ENCODE peak calls at places on chromosome 15, in eight cellular contexts. D is Panc1, M is fibroblast of mammary gland, Z is choroid plexus epithelial cell, E is body of pancreas, V is foreskin fibroblast, J is fibroblast of lung, Y is A549. F is an unnamed sample.

GRCh38 chr15:73572296-73572695 is 60.9 kb downstream of the NPTN start:
- DNase-seq in Z (no peak), J (no peak), D (no peak), V (no peak), M (no peak), E (no peak), Y (no peak), F (no peak)

GRCh38 chr15:27746556-27746955 is 352.6 kb downstream of the OCA2 start:
- DNase-seq in Z (no peak), E (no peak), M (no peak), D (no peak), V (no peak), Y (no peak), J (peak; percentile 51), F (no peak)

GRCh38 chr15:60673918-60674558 is 195.1 kb upstream of the ICE2 start:
- DNase-seq in J (peak; percentile 96), Z (peak; percentile 90), Y (peak; percentile 42), M (peak; percentile 98), E (peak; percentile 62), D (peak; percentile 10), V (peak; percentile 96), F (peak; percentile 90)

GRCh38 chr15:75195766-75196241 is 5.9 kb upstream of the C15orf39 start:
- DNase-seq in J (no peak), Y (no peak), E (peak; percentile 53), V (no peak), Z (no peak), D (no peak), M (no peak), F (no peak)

GRCh38 chr15:45386420-45386819 is 8.1 kb upstream of the GATM start:
- DNase-seq in E (peak; percentile 92), V (no peak), M (no peak), Y (no peak), D (no peak), Z (no peak), J (no peak), F (no peak)

GRCh38 chr15:48940508-48940907 is 23.2 kb downstream of the SHC4 start:
- DNase-seq in E (no peak), Y (no peak), Z (peak; percentile 95), D (no peak), V (peak; percentile 96), M (peak; percentile 100), J (peak; percentile 100), F (peak; percentile 93)

GRCh38 chr15:72127724-72128322 is 9.6 kb downstream of the SENP8 start:
- DNase-seq in Y (no peak), Z (no peak), J (no peak), D (no peak), E (no peak), M (no peak), V (no peak), F (no peak)

GRCh38 chr15:64233299-64233698 is 70.5 kb upstream of the PPIB start:
- DNase-seq in D (no peak), J (no peak), M (no peak), Z (no peak), E (no peak), Y (no peak), V (no peak), F (no peak)

GRCh38 chr15:38053786-38054185 is 119.3 kb downstream of the TMCO5A start:
- DNase-seq in Z (no peak), E (no peak), V (no peak), D (no peak), M (peak; percentile 67), Y (no peak), J (peak; percentile 10), F (no peak)

GRCh38 chr15:23750776-23751175 is 63.7 kb upstream of the NDN start:
- DNase-seq in M (no peak), Y (no peak), Z (no peak), D (no peak), J (no peak), V (no peak), E (peak; percentile 41), F (no peak)

GRCh38 chr15:59685737-59686297 is 3.3 kb downstream of the BNIP2 start:
- DNase-seq in E (no peak), M (peak; percentile 72), Z (peak; percentile 52), J (peak; percentile 56), Y (no peak), D (no peak), V (peak; percentile 82), F (peak; percentile 9)

GRCh38 chr15:94293411-94294402 is 62.3 kb downstream of the MCTP2 start:
- DNase-seq in Z (no peak), Y (no peak), D (no peak), V (no peak), E (peak; percentile 40), J (peak; percentile 36), M (no peak), F (no peak)

GRCh38 chr15:81091889-81092558 is 42.0 kb upstream of the CFAP161 start:
- DNase-seq in J (peak; percentile 95), D (peak; percentile 45), E (peak; percentile 75), Y (no peak), M (peak; percentile 98), Z (peak; percentile 98), V (peak; percentile 97), F (peak; percentile 79)

GRCh38 chr15:99727733-99728132 is 5.5 kb downstream of the LYSMD4 start:
- DNase-seq in E (no peak), Z (no peak), J (no peak), D (no peak), M (no peak), V (no peak), Y (no peak), F (no peak)

GRCh38 chr15:41182266-41182665 is 48.3 kb downstream of the EXD1 start:
- DNase-seq in Z (no peak), D (no peak), V (no peak), E (no peak), Y (no peak), J (no peak), M (no peak), F (no peak)

GRCh38 chr15:28184166-28184565 is 85.1 kb upstream of the OCA2 start:
- DNase-seq in V (peak; percentile 58), J (peak; percentile 29), Z (peak; percentile 30), Y (no peak), E (no peak), M (peak; percentile 31), D (no peak), F (peak; percentile 8)

GRCh38 chr15:81160312-81161214 is 26.5 kb downstream of the CFAP161 start:
- DNase-seq in E (no peak), J (peak; percentile 68), Z (peak; percentile 95), Y (no peak), D (no peak), M (peak; percentile 98), V (peak; percentile 98), F (peak; percentile 26)

GRCh38 chr15:81052046-81052445 is 51.3 kb downstream of the TLNRD1 start:
- DNase-seq in J (no peak), Z (no peak), M (no peak), D (no peak), E (no peak), Y (no peak), V (peak; percentile 8), F (no peak)

GRCh38 chr15:90037510-90037860 is 36.4 kb downstream of the ZNF710 start:
- DNase-seq in M (peak; percentile 58), V (peak; percentile 83), J (peak; percentile 70), E (no peak), Y (no peak), Z (peak; percentile 88), D (no peak), F (no peak)

GRCh38 chr15:69036856-69037255 is 22.4 kb downstream of the NOX5 start:
- DNase-seq in E (no peak), V (no peak), Z (no peak), J (no peak), Y (no peak), D (no peak), M (no peak), F (no peak)

GRCh38 chr15:23866832-23867231 is 179.7 kb upstream of the NDN start:
- DNase-seq in Y (peak; percentile 21), M (peak; percentile 6), V (no peak), J (no peak), E (peak; percentile 21), Z (no peak), D (no peak), F (no peak)

GRCh38 chr15:83207622-83208356 is at the start of gene HDGFL3:
- DNase-seq in Z (peak; percentile 66), Y (peak; percentile 67), J (peak; percentile 60), V (peak; percentile 79), E (peak; percentile 60), D (no peak), M (peak; percentile 38), F (no peak)

DNA sequence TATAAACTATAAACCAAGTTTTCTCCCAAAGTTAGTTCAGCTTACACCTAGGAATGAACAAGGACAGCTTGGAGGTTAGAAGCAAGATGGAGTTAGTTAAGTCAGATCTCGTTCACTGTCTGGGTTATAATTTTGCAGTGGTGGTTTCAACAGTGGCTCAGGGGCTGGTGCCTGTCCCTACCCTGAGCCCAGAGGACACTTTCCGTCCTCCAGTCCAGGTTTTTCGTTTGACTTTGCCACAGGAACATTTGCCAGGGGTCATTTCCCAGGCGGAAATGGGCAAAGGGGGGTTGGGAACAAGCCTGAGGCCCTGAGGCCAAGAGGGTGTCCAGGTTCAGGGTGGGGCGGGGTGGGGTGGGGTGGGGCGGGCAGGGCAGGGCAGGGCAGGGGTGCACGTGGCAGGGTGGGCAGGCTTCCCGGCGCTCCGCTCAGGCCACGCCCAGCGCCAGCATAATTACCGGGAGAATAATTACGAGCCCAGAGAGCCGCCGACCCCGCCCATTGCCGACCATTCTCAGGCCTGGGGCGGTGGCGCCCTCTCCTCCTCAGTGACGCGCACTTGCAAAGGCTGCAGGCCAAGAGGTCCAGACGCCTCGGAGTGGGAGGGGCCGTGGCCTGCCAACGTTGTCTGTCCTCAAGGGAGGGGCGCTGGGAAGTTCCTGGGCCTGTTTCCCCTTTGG is 70.4 kb downstream of the KLF13 start:
- DNase-seq in V (peak; percentile 89), Y (peak; percentile 76), Z (peak; percentile 47), D (peak; percentile 18), E (peak; percentile 98), J (peak; percentile 68), M (peak; percentile 92), F (no peak)
- TF ChIP-seq CTCF in V (no peak), Y (peak; percentile 15), Z (no peak), D (no peak), E (peak; percentile 14), J (no peak), M (no peak), F (no peak)

GRCh38 chr15:96344706-96345559 is 14.4 kb downstream of the NR2F2 start:
- DNase-seq in Z (peak; percentile 36), M (no peak), E (peak; percentile 5), Y (no peak), J (peak; percentile 40), V (no peak), D (no peak), F (no peak)
- H3K4me3 ChIP-seq in Z (peak overlapping the region; percentile 94), M (peak overlapping the region; percentile 52), E (no peak overlapping the region), Y (no peak overlapping the region), J (peak overlapping the region; percentile 40), V (peak overlapping the region; percentile 58), D (peak overlapping the region; percentile 46), F (peak overlapping the region; percentile 95)

DNA sequence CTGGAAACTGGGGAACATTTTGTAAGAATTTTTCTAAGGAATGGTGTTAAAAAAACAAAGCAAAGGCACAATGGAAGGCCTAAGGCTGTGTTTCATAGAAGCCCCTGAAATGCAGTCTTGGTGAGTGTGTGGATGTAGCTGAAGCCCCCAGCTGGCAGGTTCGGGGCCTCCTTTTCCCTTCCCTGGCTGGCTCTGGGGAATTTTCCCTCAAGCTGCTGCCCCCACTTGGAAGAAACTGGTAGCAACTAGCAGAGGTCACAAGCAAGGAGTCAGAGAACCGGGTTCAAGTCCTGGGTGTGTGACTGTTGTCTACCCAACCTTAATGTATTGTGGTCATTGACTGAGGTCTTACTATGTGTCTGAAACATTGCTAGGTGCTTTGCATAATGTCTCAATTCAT is 85.3 kb upstream of the MYZAP start:
- DNase-seq in J (no peak), Y (no peak), Z (no peak), E (peak; percentile 44), M (no peak), V (no peak), D (no peak), F (no peak)
- TF ChIP-seq CTCF in J (no peak), Y (peak; percentile 14), Z (peak; percentile 48), E (no peak), M (peak; percentile 13), V (no peak), D (peak; percentile 24), F (no peak)

GRCh38 chr15:92843326-92843725 is 56.8 kb upstream of the CHD2 start:
- DNase-seq in D (no peak), E (no peak), Z (no peak), Y (no peak), M (no peak), J (no peak), V (no peak), F (no peak)
- H3K4me3 ChIP-seq in D (no peak overlapping the region), E (no peak overlapping the region), Z (no peak overlapping the region), Y (no peak overlapping the region), M (no peak overlapping the region), J (no peak overlapping the region), V (no peak overlapping the region), F (no peak overlapping the region)